ENCODE peak calls at places on chromosomes 13 and 19, in four cellular contexts. I is transverse colon; J is CD8-positive, alpha-beta T cell; C is HFF-Myc. N is an unnamed sample.
A peak's percentile ranks its signal among the peaks of the same experiment; 100 is the strongest.

GRCh38 chr19:54128796-54129616 is 8.6 kb upstream of the CNOT3 start:
- DNase-seq in I (no peak), J (no peak), C (no peak), N (no peak)

GRCh38 chr13:97727991-97728390 is 225.5 kb upstream of the IPO5 start:
- DNase-seq in I (no peak), J (no peak), C (no peak), N (no peak)

GRCh38 chr13:109781384-109782065 is 4.9 kb downstream of the IRS2 start:
- DNase-seq in I (no peak), J (no peak), C (no peak), N (no peak)

GRCh38 chr19:9032136-9032626 is 22.0 kb upstream of the MUC16 start:
- DNase-seq in I (no peak), J (no peak), C (no peak), N (no peak)

GRCh38 chr13:51118809-51119431 is 7.8 kb upstream of the C13orf42 start:
- DNase-seq in I (no peak), J (no peak), C (no peak), N (no peak)

GRCh38 chr13:111184685-111185401 is 69.7 kb downstream of the ARHGEF7 start:
- DNase-seq in I (peak; percentile 36), J (peak; percentile 75), C (no peak), N (no peak)

GRCh38 chr19:55927991-55928390 is 4.1 kb downstream of the NLRP13 start:
- DNase-seq in I (no peak), J (no peak), C (no peak), N (no peak)

GRCh38 chr13:41648314-41648935 is 191.1 kb downstream of the RGCC start:
- DNase-seq in I (no peak), J (no peak), C (no peak), N (peak; percentile 23)

GRCh38 chr19:14516048-14516534 is 2.1 kb downstream of the DNAJB1 start:
- DNase-seq in I (peak; percentile 63), J (no peak), C (no peak), N (no peak)

GRCh38 chr19:3690551-3691371 is 9.5 kb downstream of the PIP5K1C start:
- DNase-seq in I (no peak), J (no peak), C (no peak), N (no peak)

GRCh38 chr13:94195715-94196114 is 283.8 kb downstream of the DCT start:
- DNase-seq in I (no peak), J (no peak), C (peak; percentile 27), N (peak; percentile 69)

GRCh38 chr13:78420814-78421213 is 182.5 kb downstream of the POU4F1 start:
- DNase-seq in I (no peak), J (no peak), C (no peak), N (no peak)

GRCh38 chr13:20116213-20116612 is 44.6 kb downstream of the GJA3 start:
- DNase-seq in I (no peak), J (no peak), C (no peak), N (no peak)

GRCh38 chr13:114244637-114245036 is 9.9 kb downstream of the CDC16 start:
- DNase-seq in I (no peak), J (no peak), C (no peak), N (no peak)
- TF ChIP-seq CTCF in I (no peak), J (no peak), C (no peak), N (no peak)

DNA sequence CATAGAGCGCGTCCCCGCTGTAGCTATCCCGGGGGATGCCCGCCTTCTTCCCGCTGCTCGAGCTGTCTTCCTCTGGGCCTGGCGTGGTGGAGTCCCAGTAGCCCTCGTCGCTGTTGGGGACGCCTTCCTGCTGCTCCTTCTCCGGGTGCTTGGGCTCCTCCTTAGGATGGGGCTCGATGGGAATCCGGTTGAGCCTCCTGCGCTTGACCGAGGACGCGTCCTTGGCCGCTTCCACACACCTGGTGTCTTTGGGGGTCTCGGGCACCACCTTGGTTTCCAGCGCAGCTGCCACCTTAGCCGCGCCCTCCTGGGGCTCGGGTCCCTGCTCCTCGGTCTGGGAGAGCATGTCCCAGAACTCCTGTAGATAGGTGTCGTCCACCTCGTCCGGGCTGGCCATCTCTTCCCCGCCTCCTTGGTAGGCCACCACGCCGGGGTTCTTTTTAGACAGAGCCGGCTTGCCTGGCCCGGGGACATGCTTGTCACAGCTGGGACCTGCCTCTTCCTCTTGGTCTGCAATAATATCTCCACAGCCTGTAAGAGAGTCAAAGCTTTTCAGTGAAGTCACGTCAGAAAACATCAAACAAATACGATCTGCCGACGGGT is 2.0 kb downstream of the AMER2 start:
- DNase-seq in I (no peak), J (no peak), C (no peak), N (no peak)
- H3K4me3 ChIP-seq in I (no peak overlapping the region), J (no peak overlapping the region), C (no peak overlapping the region), N (no peak overlapping the region)

GRCh38 chr13:100870898-100871297 is 196.3 kb upstream of the TMTC4 start:
- DNase-seq in I (no peak), J (no peak), C (no peak), N (no peak)

GRCh38 chr13:100876044-100876403 is 201.4 kb upstream of the TMTC4 start:
- DNase-seq in I (no peak), J (no peak), C (no peak), N (no peak)

GRCh38 chr13:100872761-100873160 is 198.2 kb upstream of the TMTC4 start:
- DNase-seq in I (no peak), J (no peak), C (no peak), N (no peak)

GRCh38 chr13:100879255-100879654 is 204.7 kb upstream of the TMTC4 start:
- DNase-seq in I (no peak), J (no peak), C (no peak), N (no peak)

GRCh38 chr13:100875392-100876043 is 200.9 kb upstream of the TMTC4 start:
- DNase-seq in I (no peak), J (no peak), C (peak; percentile 89), N (peak; percentile 77)
- TF ChIP-seq CTCF in I (no peak), J (no peak), C (no peak), N (no peak)

GRCh38 chr13:112346173-112346898 is 29.8 kb upstream of the SPACA7 start:
- DNase-seq in I (no peak), J (no peak), C (no peak), N (no peak)
- H3K4me3 ChIP-seq in I (no peak overlapping the region), J (no peak overlapping the region), C (no peak overlapping the region), N (no peak overlapping the region)

DNA sequence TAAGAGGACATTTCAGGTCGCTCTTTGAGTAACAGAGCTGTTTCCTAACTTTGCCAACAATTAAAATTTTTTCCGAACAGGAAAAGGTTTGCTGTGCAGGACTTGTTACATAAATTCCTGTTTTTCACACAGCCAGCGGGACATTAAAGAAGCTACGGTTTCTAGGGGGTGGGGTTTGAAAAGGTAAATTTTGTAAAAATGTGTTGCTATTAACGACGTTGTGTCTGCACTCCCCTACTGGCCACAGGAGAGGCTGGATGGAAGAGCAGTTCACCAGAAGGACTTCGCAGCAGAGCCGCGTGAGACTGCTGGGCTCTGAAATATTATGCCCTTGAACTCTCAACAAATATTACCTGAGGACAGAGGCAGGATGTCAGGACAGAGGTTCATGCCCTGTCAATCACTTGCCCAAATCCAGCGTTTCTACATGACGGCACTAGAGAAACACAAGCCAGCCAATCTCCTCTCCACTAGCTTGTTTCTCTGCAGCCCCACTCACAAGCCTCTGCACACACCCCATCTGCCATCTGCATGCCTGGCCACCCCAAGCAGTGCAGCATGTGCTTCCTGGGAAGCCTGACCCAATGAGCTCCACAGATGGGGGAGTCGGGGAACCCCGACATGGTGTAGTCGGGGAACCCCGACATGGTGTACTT is 102.0 kb downstream of the FOXO1 start:
- DNase-seq in I (no peak), J (no peak), C (no peak), N (no peak)
- TF ChIP-seq CTCF in I (no peak), J (no peak), C (no peak), N (no peak)

GRCh38 chr19:7894612-7895309 is 6.5 kb downstream of the LRRC8E start:
- DNase-seq in I (peak; percentile 43), J (no peak), C (no peak), N (no peak)

GRCh38 chr19:7899751-7900352 is 3.8 kb upstream of the MAP2K7 start:
- DNase-seq in I (peak; percentile 6), J (no peak), C (no peak), N (no peak)

GRCh38 chr19:7898967-7899366 is 4.7 kb upstream of the MAP2K7 start:
- DNase-seq in I (peak; percentile 6), J (no peak), C (no peak), N (no peak)

GRCh38 chr19:7897289-7897688 is 6.4 kb upstream of the MAP2K7 start:
- DNase-seq in I (no peak), J (no peak), C (no peak), N (no peak)

DNA sequence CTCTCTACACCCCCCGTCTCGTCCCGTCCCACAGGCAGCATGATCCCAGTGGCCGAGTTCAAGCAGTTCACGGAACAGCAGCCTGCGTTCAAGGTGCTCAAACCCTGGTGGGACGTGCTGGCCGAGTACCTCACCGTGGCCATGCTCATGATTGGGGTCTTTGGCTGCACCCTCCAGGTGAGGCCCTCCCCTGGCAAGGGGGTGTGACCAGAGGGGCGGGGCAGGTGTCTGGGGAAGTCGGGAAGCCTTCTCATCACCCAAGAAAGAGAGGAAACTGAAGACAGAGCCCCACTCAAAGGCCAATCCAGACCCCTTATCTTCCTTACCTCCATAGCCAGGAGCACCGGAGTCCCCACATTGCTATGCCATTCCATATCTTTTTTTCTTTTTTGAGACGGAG is 7.3 kb downstream of the LRRC8E start:
- DNase-seq in I (peak; percentile 6), J (no peak), C (no peak), N (no peak)
- H3K4me3 ChIP-seq in I (no peak overlapping the region), J (no peak overlapping the region), C (no peak overlapping the region), N (no peak overlapping the region)

DNA sequence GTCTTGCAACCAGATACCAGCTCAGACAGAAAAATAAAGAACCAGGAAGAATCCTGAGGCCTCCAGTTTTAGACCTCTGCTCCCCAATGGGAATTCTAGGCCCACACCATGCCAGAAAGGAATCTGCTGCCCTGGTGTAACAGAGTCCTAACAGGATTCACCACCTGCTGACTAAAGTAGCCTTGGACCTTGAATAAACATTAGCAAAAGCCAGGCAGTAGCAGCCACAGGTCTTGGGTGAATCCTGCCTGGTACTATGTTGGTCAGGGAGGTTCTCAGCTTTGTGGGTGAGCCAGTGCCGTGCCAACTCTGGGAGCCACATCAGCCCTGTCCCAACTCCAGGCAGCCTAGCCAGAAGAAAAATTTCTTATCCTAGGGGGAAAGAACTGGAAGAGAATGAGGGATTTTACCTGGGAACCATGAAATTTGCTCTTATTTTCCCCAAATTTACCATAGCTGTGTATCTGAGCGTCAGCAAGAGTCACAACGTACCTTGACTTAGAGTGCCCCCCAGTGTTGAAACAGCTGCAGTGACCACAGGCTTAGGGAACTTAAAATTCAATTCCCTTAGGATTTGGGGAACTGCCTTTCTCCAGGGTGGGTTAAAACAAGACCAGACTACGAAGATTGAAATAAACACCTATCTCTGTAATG is 1895.6 kb upstream of the PRR20A start:
- DNase-seq in I (no peak), J (no peak), C (no peak), N (no peak)
- TF ChIP-seq CTCF in I (peak; percentile 10), J (no peak), C (no peak), N (peak; percentile 46)

GRCh38 chr19:13010992-13011652 is 15.8 kb downstream of the NFIX start:
- DNase-seq in I (no peak), J (no peak), C (no peak), N (no peak)
- H3K4me3 ChIP-seq in I (no peak overlapping the region), J (no peak overlapping the region), C (no peak overlapping the region), N (no peak overlapping the region)

N was measured in epithelial cell of proximal tubule.